ENCODE peak calls at places on chromosomes 5 and 9, in seven cellular contexts. One of them, this sample, is unnamed. For H3K4me1, the result is how much of the 10 kb centered on the place peaks cover.

GRCh38 chr5:176388003-176388340 is 426 bp downstream of the NOP16 start:
- DNase-seq in heart left ventricle: no peak
- DNase-seq in foreskin keratinocyte: no peak
- DNase-seq in endodermal cell: peak
- DNase-seq in CD4-positive, alpha-beta memory T cell: no peak
- DNase-seq in prostate gland: no peak
- DNase-seq in psoas muscle: no peak
- DNase-seq in this sample: no peak

GRCh38 chr9:115035872-115036612 is 81.9 kb downstream of the TNC start:
- DNase-seq in heart left ventricle: no peak
- DNase-seq in foreskin keratinocyte: peak
- DNase-seq in endodermal cell: no peak
- DNase-seq in CD4-positive, alpha-beta memory T cell: no peak
- DNase-seq in prostate gland: no peak
- DNase-seq in psoas muscle: no peak
- DNase-seq in this sample: no peak

GRCh38 chr5:172364773-172365172 is 81.2 kb upstream of the UBTD2 start:
- DNase-seq in heart left ventricle: no peak
- DNase-seq in foreskin keratinocyte: no peak
- DNase-seq in endodermal cell: no peak
- DNase-seq in CD4-positive, alpha-beta memory T cell: no peak
- DNase-seq in prostate gland: no peak
- DNase-seq in psoas muscle: no peak
- DNase-seq in this sample: no peak

GRCh38 chr5:159906957-159907356 is 9.3 kb upstream of the ADRA1B start:
- DNase-seq in heart left ventricle: no peak
- DNase-seq in foreskin keratinocyte: no peak
- DNase-seq in endodermal cell: no peak
- DNase-seq in CD4-positive, alpha-beta memory T cell: no peak
- DNase-seq in prostate gland: no peak
- DNase-seq in psoas muscle: no peak
- DNase-seq in this sample: peak

GRCh38 chr5:119273391-119273839 is 82.4 kb upstream of the TNFAIP8 start:
- DNase-seq in heart left ventricle: peak
- DNase-seq in foreskin keratinocyte: no peak
- DNase-seq in endodermal cell: no peak
- DNase-seq in CD4-positive, alpha-beta memory T cell: peak
- DNase-seq in prostate gland: no peak
- DNase-seq in psoas muscle: peak
- DNase-seq in this sample: peak

GRCh38 chr9:79184821-79185220 is 386.9 kb upstream of the TLE4 start:
- DNase-seq in heart left ventricle: no peak
- DNase-seq in foreskin keratinocyte: no peak
- DNase-seq in endodermal cell: no peak
- DNase-seq in CD4-positive, alpha-beta memory T cell: no peak
- DNase-seq in prostate gland: no peak
- DNase-seq in psoas muscle: no peak
- DNase-seq in this sample: no peak

GRCh38 chr9:69805962-69806633 is 14.5 kb upstream of the CFAP95 start:
- DNase-seq in heart left ventricle: peak
- DNase-seq in foreskin keratinocyte: no peak
- DNase-seq in endodermal cell: no peak
- DNase-seq in CD4-positive, alpha-beta memory T cell: no peak
- DNase-seq in prostate gland: peak
- DNase-seq in psoas muscle: no peak
- DNase-seq in this sample: peak

GRCh38 chr9:120152295-120152694 is 427.7 kb downstream of the CDK5RAP2 start:
- DNase-seq in heart left ventricle: peak
- DNase-seq in foreskin keratinocyte: no peak
- DNase-seq in endodermal cell: peak
- DNase-seq in CD4-positive, alpha-beta memory T cell: no peak
- DNase-seq in prostate gland: no peak
- DNase-seq in psoas muscle: peak
- DNase-seq in this sample: no peak

GRCh38 chr9:127629468-127630081 is 17.5 kb downstream of the STXBP1 start:
- DNase-seq in heart left ventricle: no peak
- DNase-seq in foreskin keratinocyte: no peak
- DNase-seq in endodermal cell: peak
- DNase-seq in CD4-positive, alpha-beta memory T cell: no peak
- DNase-seq in prostate gland: no peak
- DNase-seq in psoas muscle: no peak
- DNase-seq in this sample: no peak

GRCh38 chr5:4083591-4084337 is 488.1 kb downstream of the IRX1 start:
- DNase-seq in heart left ventricle: no peak
- DNase-seq in foreskin keratinocyte: peak
- DNase-seq in endodermal cell: no peak
- DNase-seq in CD4-positive, alpha-beta memory T cell: no peak
- DNase-seq in prostate gland: no peak
- DNase-seq in psoas muscle: no peak
- DNase-seq in this sample: no peak

GRCh38 chr5:684771-685216 is 8.4 kb downstream of the TPPP start:
- DNase-seq in heart left ventricle: no peak
- DNase-seq in foreskin keratinocyte: no peak
- DNase-seq in endodermal cell: peak
- DNase-seq in CD4-positive, alpha-beta memory T cell: no peak
- DNase-seq in prostate gland: no peak
- DNase-seq in psoas muscle: peak
- DNase-seq in this sample: no peak

GRCh38 chr5:40987349-40987748 is 78.1 kb downstream of the C7 start:
- DNase-seq in heart left ventricle: no peak
- DNase-seq in foreskin keratinocyte: no peak
- DNase-seq in endodermal cell: no peak
- DNase-seq in CD4-positive, alpha-beta memory T cell: no peak
- DNase-seq in prostate gland: no peak
- DNase-seq in psoas muscle: no peak
- DNase-seq in this sample: no peak

DNA sequence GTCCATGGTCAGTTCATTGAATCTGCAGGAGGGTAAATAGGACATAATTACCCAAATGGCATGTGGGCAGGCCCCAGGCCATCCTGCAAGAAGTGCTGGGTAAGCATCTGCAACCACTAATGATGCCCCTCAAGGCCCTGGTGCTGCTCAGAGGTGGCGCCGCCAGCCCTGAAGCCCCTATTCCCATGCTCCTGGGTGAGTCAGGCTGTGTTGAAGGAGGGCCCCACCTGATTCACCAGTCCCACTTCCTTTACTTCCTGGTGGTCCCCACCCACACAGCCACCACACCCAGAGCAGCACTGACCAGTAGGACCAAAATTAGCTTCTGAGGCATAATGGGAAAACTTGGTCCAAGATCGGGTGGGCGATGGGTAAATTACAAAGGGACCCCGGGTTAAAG is 120.4 kb upstream of the SPRY4 start:
- DNase-seq in heart left ventricle: no peak
- DNase-seq in foreskin keratinocyte: no peak
- DNase-seq in endodermal cell: no peak
- DNase-seq in CD4-positive, alpha-beta memory T cell: no peak
- DNase-seq in prostate gland: no peak
- DNase-seq in psoas muscle: no peak
- DNase-seq in this sample: no peak
- H3K4me1 ChIP-seq in heart left ventricle: under half
- H3K4me1 ChIP-seq in foreskin keratinocyte: under half
- H3K4me1 ChIP-seq in endodermal cell: under half
- H3K4me1 ChIP-seq in CD4-positive, alpha-beta memory T cell: under half
- H3K4me1 ChIP-seq in prostate gland: under half
- H3K4me1 ChIP-seq in psoas muscle: under half
- H3K4me1 ChIP-seq in this sample: under half

DNA sequence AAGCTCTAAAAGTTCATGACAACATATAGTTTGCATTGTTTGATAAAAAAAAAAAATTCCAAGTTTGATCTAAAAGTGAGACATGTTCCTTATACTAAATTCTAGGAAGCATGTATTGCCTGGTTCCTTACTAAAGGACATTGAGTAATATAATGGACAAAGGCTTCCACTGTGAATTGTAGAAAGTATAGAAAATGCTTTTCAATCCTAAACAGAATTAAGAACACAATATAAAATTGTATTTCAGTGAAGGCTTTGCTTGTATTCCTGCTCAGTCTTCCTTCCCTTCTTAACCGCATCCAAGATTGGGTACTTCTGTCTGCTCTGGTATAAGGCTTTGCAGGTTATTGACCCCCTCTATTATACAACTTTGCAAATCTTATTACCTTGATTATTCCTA is 2.4 kb downstream of the RECK start:
- DNase-seq in heart left ventricle: no peak
- DNase-seq in foreskin keratinocyte: no peak
- DNase-seq in endodermal cell: no peak
- DNase-seq in CD4-positive, alpha-beta memory T cell: no peak
- DNase-seq in prostate gland: no peak
- DNase-seq in psoas muscle: no peak
- DNase-seq in this sample: no peak
- H3K4me1 ChIP-seq in heart left ventricle: under half
- H3K4me1 ChIP-seq in foreskin keratinocyte: under half
- H3K4me1 ChIP-seq in endodermal cell: under half
- H3K4me1 ChIP-seq in CD4-positive, alpha-beta memory T cell: under half
- H3K4me1 ChIP-seq in prostate gland: under half
- H3K4me1 ChIP-seq in psoas muscle: under half
- H3K4me1 ChIP-seq in this sample: under half

DNA sequence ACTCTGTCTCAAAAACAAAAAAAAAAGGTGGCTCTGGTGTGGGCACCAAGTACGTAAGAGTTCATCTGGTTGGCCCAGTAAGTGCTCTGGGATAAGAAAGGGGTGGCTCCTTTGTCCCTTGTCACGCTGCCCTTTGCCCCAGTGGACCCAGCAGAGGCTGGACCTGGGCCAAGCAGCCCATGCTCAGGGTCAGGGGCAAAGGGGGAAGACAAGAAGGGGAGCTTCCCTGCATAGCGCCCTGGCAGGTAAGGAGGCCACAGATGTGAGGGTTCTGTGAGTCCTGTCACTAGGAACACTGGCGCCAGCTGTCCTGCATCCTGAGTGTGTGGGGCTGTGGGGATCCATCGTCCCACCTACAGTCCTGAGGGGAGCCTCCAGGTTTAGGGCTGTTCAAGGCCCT is 65.3 kb downstream of the GADD45G start:
- DNase-seq in heart left ventricle: no peak
- DNase-seq in foreskin keratinocyte: no peak
- DNase-seq in endodermal cell: peak
- DNase-seq in CD4-positive, alpha-beta memory T cell: no peak
- DNase-seq in prostate gland: no peak
- DNase-seq in psoas muscle: no peak
- DNase-seq in this sample: peak
- H3K4me1 ChIP-seq in heart left ventricle: under half
- H3K4me1 ChIP-seq in foreskin keratinocyte: under half
- H3K4me1 ChIP-seq in endodermal cell: under half
- H3K4me1 ChIP-seq in CD4-positive, alpha-beta memory T cell: under half
- H3K4me1 ChIP-seq in prostate gland: under half
- H3K4me1 ChIP-seq in psoas muscle: under half
- H3K4me1 ChIP-seq in this sample: under half

DNA sequence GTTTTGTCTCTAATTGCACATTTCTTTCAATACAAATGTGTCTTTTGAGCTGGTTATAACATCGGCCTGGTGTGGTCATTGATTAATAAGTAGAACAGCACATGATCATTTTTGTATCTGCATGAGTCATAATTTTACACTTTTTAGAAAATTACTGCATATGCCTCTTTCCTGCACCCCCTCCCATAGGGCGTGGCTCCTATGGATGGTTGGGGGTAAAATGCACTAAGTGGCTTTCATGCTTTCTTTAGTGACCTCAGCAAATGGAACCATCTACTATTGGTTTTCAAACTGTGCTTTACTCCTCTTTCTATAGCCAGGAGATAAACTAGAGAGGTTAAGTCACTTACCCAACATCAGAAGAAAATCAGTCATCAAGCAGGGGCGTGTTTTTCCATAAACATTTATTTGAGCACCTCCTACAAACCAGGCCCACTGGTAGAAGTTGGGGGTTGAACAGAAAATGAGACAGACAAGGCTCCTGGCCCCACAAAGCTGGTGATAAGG is 3.8 kb downstream of the ANXA6 start:
- DNase-seq in heart left ventricle: no peak
- DNase-seq in foreskin keratinocyte: no peak
- DNase-seq in endodermal cell: no peak
- DNase-seq in CD4-positive, alpha-beta memory T cell: no peak
- DNase-seq in prostate gland: no peak
- DNase-seq in psoas muscle: no peak
- DNase-seq in this sample: no peak
- H3K4me1 ChIP-seq in heart left ventricle: under half
- H3K4me1 ChIP-seq in foreskin keratinocyte: under half
- H3K4me1 ChIP-seq in endodermal cell: under half
- H3K4me1 ChIP-seq in CD4-positive, alpha-beta memory T cell: half or more
- H3K4me1 ChIP-seq in prostate gland: under half
- H3K4me1 ChIP-seq in psoas muscle: half or more
- H3K4me1 ChIP-seq in this sample: under half

GRCh38 chr5:108081707-108082106 is 300.2 kb downstream of the FBXL17 start:
- DNase-seq in heart left ventricle: no peak
- DNase-seq in foreskin keratinocyte: no peak
- DNase-seq in endodermal cell: no peak
- DNase-seq in CD4-positive, alpha-beta memory T cell: no peak
- DNase-seq in prostate gland: no peak
- DNase-seq in psoas muscle: no peak
- DNase-seq in this sample: no peak

GRCh38 chr5:108078882-108079281 is 303.0 kb downstream of the FBXL17 start:
- DNase-seq in heart left ventricle: no peak
- DNase-seq in foreskin keratinocyte: no peak
- DNase-seq in endodermal cell: no peak
- DNase-seq in CD4-positive, alpha-beta memory T cell: no peak
- DNase-seq in prostate gland: no peak
- DNase-seq in psoas muscle: no peak
- DNase-seq in this sample: no peak

GRCh38 chr5:108084105-108084504 is 297.8 kb downstream of the FBXL17 start:
- DNase-seq in heart left ventricle: no peak
- DNase-seq in foreskin keratinocyte: peak
- DNase-seq in endodermal cell: no peak
- DNase-seq in CD4-positive, alpha-beta memory T cell: no peak
- DNase-seq in prostate gland: no peak
- DNase-seq in psoas muscle: no peak
- DNase-seq in this sample: no peak

GRCh38 chr5:108078345-108078744 is 303.6 kb downstream of the FBXL17 start:
- DNase-seq in heart left ventricle: no peak
- DNase-seq in foreskin keratinocyte: no peak
- DNase-seq in endodermal cell: peak
- DNase-seq in CD4-positive, alpha-beta memory T cell: no peak
- DNase-seq in prostate gland: no peak
- DNase-seq in psoas muscle: no peak
- DNase-seq in this sample: no peak

GRCh38 chr5:108079754-108080153 is 302.1 kb downstream of the FBXL17 start:
- DNase-seq in heart left ventricle: no peak
- DNase-seq in foreskin keratinocyte: no peak
- DNase-seq in endodermal cell: no peak
- DNase-seq in CD4-positive, alpha-beta memory T cell: no peak
- DNase-seq in prostate gland: no peak
- DNase-seq in psoas muscle: no peak
- DNase-seq in this sample: no peak
- H3K4me1 ChIP-seq in heart left ventricle: under half
- H3K4me1 ChIP-seq in foreskin keratinocyte: under half
- H3K4me1 ChIP-seq in endodermal cell: under half
- H3K4me1 ChIP-seq in CD4-positive, alpha-beta memory T cell: under half
- H3K4me1 ChIP-seq in prostate gland: under half
- H3K4me1 ChIP-seq in psoas muscle: under half
- H3K4me1 ChIP-seq in this sample: under half

This sample was measured in mucosa of descending colon.